ENCODE peak calls at places on chromosomes 16 and 17, in six cellular contexts. L is stimulated activated CD8-positive, alpha-beta memory T cell treated with anti-CD3 and anti-CD28 coated beads, Interleukin-15, amount 100 ng/mL, for 24 hours; K is Daoy; H is stimulated activated naive CD4-positive, alpha-beta T cell; M is NCI-H748 treated with DMSO at 0.1 percent for 48 hours; E is T follicular helper cell. Q is an unnamed sample.

GRCh38 chr17:40953876-40954275 is 12.9 kb downstream of the KRT39 start:
- DNase-seq in H (no peak), M (no peak), E (no peak), K (peak), L (no peak), Q (peak)

GRCh38 chr16:26856791-26857190 is 209.9 kb upstream of the C16orf82 start:
- DNase-seq in K (no peak), L (no peak), M (no peak), E (no peak), H (no peak), Q (no peak)

GRCh38 chr16:30934827-30935557 is 11.6 kb downstream of the FBXL19 start:
- DNase-seq in M (peak), L (no peak), H (peak), E (no peak), K (peak), Q (peak)

GRCh38 chr16:13919330-13919682 is 648 bp upstream of the ERCC4 start:
- DNase-seq in E (no peak), M (peak), H (no peak), L (no peak), K (no peak), Q (peak)

GRCh38 chr17:78294776-78295175 is 63.3 kb downstream of the TMEM235 start:
- DNase-seq in H (no peak), K (peak), L (no peak), E (no peak), M (no peak), Q (peak)

GRCh38 chr17:1174490-1174889 is 5.3 kb downstream of the ABR start:
- DNase-seq in H (no peak), L (no peak), K (no peak), E (no peak), M (no peak), Q (no peak)

GRCh38 chr17:81713004-81713555 is 996 bp downstream of the SLC25A10 start:
- DNase-seq in H (no peak), K (no peak), L (no peak), E (no peak), M (no peak), Q (no peak)

GRCh38 chr17:31269597-31269996 is 27.4 kb downstream of the OMG start:
- DNase-seq in L (no peak), E (no peak), M (no peak), H (no peak), K (peak), Q (peak)

GRCh38 chr16:65572156-65572555 is 450.3 kb upstream of the CDH11 start:
- DNase-seq in M (no peak), K (peak), E (no peak), L (no peak), H (no peak), Q (peak)

GRCh38 chr16:53921042-53921441 is 217.1 kb downstream of the FTO start:
- DNase-seq in H (no peak), M (no peak), L (no peak), E (no peak), K (no peak), Q (no peak)

GRCh38 chr16:87792205-87792565 is 26.4 kb upstream of the KLHDC4 start:
- DNase-seq in H (no peak), L (no peak), K (no peak), E (no peak), M (no peak), Q (no peak)

GRCh38 chr16:74275031-74275636 is 21.5 kb upstream of the PSMD7 start:
- DNase-seq in E (no peak), K (no peak), L (no peak), H (no peak), M (peak), Q (peak)

GRCh38 chr17:2977157-2977556 is 86.2 kb downstream of the OR1D5 start:
- DNase-seq in K (no peak), H (no peak), M (no peak), E (no peak), L (no peak), Q (peak)

GRCh38 chr16:50386139-50386538 is 17.4 kb upstream of the BRD7 start:
- DNase-seq in E (no peak), L (no peak), M (no peak), K (no peak), H (no peak), Q (peak)

GRCh38 chr17:28878981-28879380 is 18.6 kb downstream of the FLOT2 start:
- DNase-seq in K (peak), E (no peak), L (no peak), M (peak), H (peak), Q (peak)

GRCh38 chr17:47941246-47941997 is at the start of gene PNPO:
- DNase-seq in K (peak), E (peak), H (peak), M (peak), L (peak), Q (peak)

GRCh38 chr17:13977837-13978236 is 91.5 kb upstream of the COX10 start:
- DNase-seq in K (no peak), H (no peak), L (no peak), E (no peak), M (no peak), Q (no peak)

GRCh38 chr17:40517981-40518380 is 16.6 kb upstream of the TNS4 start:
- DNase-seq in L (no peak), E (no peak), K (no peak), M (no peak), H (no peak), Q (no peak)

GRCh38 chr16:82671743-82672142 is 45.0 kb downstream of the CDH13 start:
- DNase-seq in M (no peak), K (no peak), H (no peak), E (no peak), L (no peak), Q (peak)